ENCODE peak calls at places on chromosomes 4 and X, in six cellular contexts. Q, X, U, K, Y and J are unnamed samples.

GRCh38 chr4:179626687-179627086 is 2184.4 kb upstream of the AGA start:
- DNase-seq in Q (no peak), X (peak), U (no peak), K (peak), Y (no peak), J (no peak)

GRCh38 chr4:143348233-143349077 is 11.8 kb downstream of the GAB1 start:
- DNase-seq in Q (no peak), X (no peak), U (no peak), K (no peak), Y (no peak), J (no peak)

GRCh38 chr4:147480891-147481576 is at the start of gene EDNRA:
- DNase-seq in Q (no peak), X (no peak), U (no peak), K (peak), Y (no peak), J (no peak)

GRCh38 chrX:54407266-54407665 is 32.9 kb upstream of the TSR2 start:
- DNase-seq in Q (no peak), X (no peak), U (no peak), K (no peak), Y (no peak), J (no peak)

GRCh38 chrX:65572971-65573370 is 38.4 kb upstream of the LAS1L start:
- DNase-seq in Q (no peak), X (no peak), U (no peak), K (no peak), Y (no peak), J (no peak)

GRCh38 chr4:69860521-69861298 is 765 bp upstream of the SULT1E1 start:
- DNase-seq in Q (no peak), X (peak), U (no peak), K (no peak), Y (no peak), J (no peak)

GRCh38 chr4:1520145-1520661 is 114.0 kb upstream of the NKX1-1 start:
- DNase-seq in Q (peak), X (no peak), U (no peak), K (no peak), Y (no peak), J (no peak)

GRCh38 chr4:163540977-163541376 is 46.5 kb downstream of the TMA16 start:
- DNase-seq in Q (no peak), X (no peak), U (no peak), K (no peak), Y (no peak), J (no peak)

GRCh38 chr4:2825184-2825506 is 18.5 kb upstream of the ADD1 start:
- DNase-seq in Q (no peak), X (no peak), U (no peak), K (no peak), Y (no peak), J (no peak)

GRCh38 chrX:136268051-136269048 is 17.1 kb upstream of the MAP7D3 start:
- DNase-seq in Q (peak), X (peak), U (peak), K (peak), Y (no peak), J (peak)

GRCh38 chr4:2832981-2833670 is 10.5 kb upstream of the ADD1 start:
- DNase-seq in Q (no peak), X (no peak), U (no peak), K (no peak), Y (no peak), J (no peak)

GRCh38 chrX:123854329-123854728 is 5.5 kb upstream of the XIAP start:
- DNase-seq in Q (no peak), X (no peak), U (no peak), K (no peak), Y (no peak), J (no peak)

GRCh38 chrX:134025986-134026731 is 40.8 kb upstream of the GPC3 start:
- DNase-seq in Q (peak), X (peak), U (no peak), K (no peak), Y (no peak), J (peak)

GRCh38 chr4:170227928-170228327 is 138.2 kb upstream of the AADAT start:
- DNase-seq in Q (no peak), X (no peak), U (no peak), K (no peak), Y (no peak), J (no peak)

GRCh38 chrX:155718964-155719586 is 106.3 kb upstream of the TMLHE start:
- DNase-seq in Q (no peak), X (no peak), U (no peak), K (no peak), Y (no peak), J (no peak)

GRCh38 chrX:10549280-10549679 is 71.1 kb downstream of the MID1 start:
- DNase-seq in Q (no peak), X (no peak), U (peak), K (no peak), Y (no peak), J (no peak)

GRCh38 chrX:154797006-154797405 is 8.3 kb downstream of the MPP1 start:
- DNase-seq in Q (no peak), X (no peak), U (no peak), K (no peak), Y (no peak), J (no peak)

GRCh38 chrX:150635952-150636351 is 57.2 kb upstream of the MTMR1 start:
- DNase-seq in Q (no peak), X (no peak), U (peak), K (peak), Y (peak), J (no peak)

GRCh38 chr4:8766610-8767009 is 105.0 kb downstream of the HMX1 start:
- DNase-seq in Q (no peak), X (no peak), U (no peak), K (no peak), Y (no peak), J (no peak)

GRCh38 chr4:6468376-6468775 is 4.0 kb downstream of the PPP2R2C start:
- DNase-seq in Q (no peak), X (no peak), U (no peak), K (no peak), Y (no peak), J (no peak)

GRCh38 chr4:6465985-6466384 is 6.4 kb downstream of the PPP2R2C start:
- DNase-seq in Q (no peak), X (no peak), U (no peak), K (no peak), Y (no peak), J (no peak)

GRCh38 chr4:6464842-6465588 is 7.4 kb downstream of the PPP2R2C start:
- DNase-seq in Q (peak), X (no peak), U (no peak), K (peak), Y (no peak), J (no peak)

GRCh38 chr4:6467600-6467999 is 4.8 kb downstream of the PPP2R2C start:
- DNase-seq in Q (no peak), X (no peak), U (no peak), K (no peak), Y (no peak), J (no peak)

DNA sequence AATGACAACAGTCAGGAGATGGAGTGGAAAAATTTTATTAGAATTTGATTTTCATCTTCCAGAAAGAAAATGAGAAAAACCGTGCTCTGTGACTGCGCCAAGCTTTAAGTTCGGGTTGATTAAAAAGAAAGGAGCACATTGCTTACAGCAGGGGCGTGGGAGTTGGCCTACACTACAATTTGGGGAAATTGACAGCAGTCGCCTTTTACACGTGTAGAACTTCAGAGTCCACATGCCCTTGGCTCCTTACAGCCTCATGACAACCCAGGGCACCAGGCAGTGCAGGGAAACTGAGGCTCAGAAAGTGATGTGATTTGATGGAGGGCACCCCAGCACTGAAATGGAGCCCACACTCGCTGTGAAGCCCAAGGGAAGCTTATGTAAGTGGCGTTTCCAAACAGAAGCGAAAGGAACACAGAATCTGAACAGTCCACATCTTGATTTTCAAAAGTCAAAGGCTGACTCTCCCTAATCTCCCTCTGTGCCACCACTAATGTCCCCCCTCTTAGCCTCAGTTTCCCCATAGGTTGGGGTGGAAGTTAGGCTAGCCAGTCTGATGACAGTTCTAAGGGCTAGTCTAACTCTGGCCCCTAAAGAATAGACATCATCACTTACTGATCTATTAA is 5.5 kb downstream of the PPP2R2C start:
- DNase-seq in Q (no peak), X (no peak), U (no peak), K (no peak), Y (no peak), J (no peak)
- TF ChIP-seq MAX in Q (no peak), X (no peak), U (no peak), K (no peak), Y (no peak), J (peak)

DNA sequence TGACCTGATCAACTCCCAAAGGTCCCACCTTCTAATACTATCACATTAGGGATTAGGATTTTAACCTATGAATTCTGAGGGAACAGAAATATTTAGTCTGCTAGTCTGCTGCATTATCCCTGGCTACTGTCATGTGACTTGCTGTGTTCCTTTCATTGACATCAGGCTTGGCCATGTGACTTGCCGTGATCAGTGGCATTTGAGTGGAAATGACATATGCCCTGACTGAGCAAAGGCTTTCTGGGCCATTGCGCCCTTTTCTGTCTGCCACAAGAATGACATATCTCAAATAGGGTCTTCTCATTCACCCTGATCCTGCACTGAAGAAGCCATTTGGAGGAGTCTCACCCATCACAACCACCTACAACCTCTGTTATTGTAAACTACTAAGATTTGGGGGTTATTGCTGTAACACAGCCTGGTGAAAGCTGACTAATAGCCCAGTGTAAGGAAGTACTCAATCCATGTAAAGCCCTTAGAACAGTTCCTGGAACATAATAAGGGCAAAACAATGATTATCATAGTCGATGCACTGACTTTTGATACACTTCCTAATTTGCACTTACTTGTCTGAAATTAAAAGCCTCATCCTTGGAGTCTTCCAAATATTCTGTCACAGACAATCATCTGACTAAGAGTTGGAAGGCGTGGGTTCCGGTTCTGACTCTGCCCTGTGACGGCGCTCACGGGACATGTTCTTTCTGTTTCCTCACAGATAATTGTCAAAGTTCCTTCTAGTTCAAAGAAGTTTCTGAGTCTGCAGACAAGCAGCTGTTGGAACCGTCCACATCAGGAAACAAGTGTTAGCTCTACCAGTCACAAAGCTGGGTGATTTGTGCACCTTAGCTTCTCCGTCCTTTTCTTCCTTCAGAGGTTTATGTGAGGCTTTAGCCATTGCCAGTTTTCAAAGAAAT is 33.2 kb upstream of the RASGEF1B start:
- DNase-seq in Q (no peak), X (no peak), U (peak), K (no peak), Y (no peak), J (no peak)
- TF ChIP-seq POLR2A in Q (no peak), X (no peak), U (no peak), K (no peak), Y (no peak), J (no peak)

GRCh38 chr4:65367306-65367705 is 303.0 kb downstream of the EPHA5 start:
- DNase-seq in Q (no peak), X (no peak), U (no peak), K (no peak), Y (no peak), J (no peak)
- TF ChIP-seq MYC in Q (no peak), X (no peak), U (no peak), K (no peak), Y (no peak), J (no peak)

DNA sequence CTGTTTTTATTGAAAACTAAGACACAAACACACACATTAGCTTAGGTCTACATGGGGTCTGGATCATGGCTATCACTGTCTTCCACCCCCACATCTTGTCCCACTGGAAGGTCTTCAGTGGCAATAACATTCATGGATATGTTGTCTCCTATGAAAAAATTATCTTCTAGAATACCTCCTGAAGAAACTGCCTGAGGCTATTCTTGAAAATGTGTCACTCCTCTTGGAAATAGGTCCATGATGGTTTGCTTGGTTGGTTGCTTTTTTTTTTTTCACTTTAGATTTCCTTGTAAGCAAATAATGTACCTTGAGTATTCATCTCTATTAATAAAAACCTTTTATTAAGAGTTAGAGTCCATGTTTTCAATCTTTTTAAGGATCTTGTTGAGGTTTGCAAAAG is 195.3 kb upstream of the PDE5A start:
- DNase-seq in Q (no peak), X (no peak), U (no peak), K (no peak), Y (no peak), J (no peak)
- TF ChIP-seq MAX in Q (no peak), X (no peak), U (no peak), K (no peak), Y (no peak), J (no peak)

DNA sequence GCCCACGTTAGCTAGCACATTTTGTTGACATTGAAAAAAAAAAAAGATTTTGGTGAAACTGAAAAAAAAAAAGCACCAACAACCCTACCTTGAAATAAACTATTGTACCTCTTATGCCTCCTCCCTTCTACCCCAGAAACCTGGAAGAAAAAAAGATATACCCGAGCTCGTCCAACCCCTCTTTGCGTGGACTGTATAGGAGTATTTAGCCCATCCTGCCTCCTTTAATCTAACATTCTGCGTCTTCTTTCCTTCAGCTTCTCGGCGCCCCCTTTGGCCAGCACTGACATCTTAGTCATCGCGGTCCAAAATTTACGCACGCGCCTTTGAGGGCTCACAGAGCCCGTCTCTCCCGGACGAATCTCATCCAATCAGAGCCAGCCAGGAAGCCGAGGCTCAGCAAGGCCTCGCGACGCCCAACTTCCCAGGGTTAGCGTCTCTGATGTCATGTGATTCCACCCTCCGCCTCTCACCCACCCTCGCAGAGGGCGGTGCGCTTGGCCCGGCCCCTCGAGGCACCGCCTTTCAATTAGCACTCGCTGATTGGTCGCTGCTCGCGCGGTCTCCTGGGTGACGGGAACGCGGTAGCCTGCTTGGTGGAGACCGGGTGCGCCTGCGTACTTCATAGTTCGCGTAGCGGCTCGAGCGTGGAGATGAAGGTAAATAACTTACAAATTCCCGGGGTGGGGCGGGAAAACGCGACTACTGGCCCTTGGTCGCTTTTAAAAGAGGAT is at the start of gene WDR19:
- DNase-seq in Q (peak), X (peak), U (peak), K (peak), Y (peak), J (peak)
- TF ChIP-seq POLR2A in Q (no peak), X (peak), U (peak), K (peak), Y (peak), J (peak)

DNA sequence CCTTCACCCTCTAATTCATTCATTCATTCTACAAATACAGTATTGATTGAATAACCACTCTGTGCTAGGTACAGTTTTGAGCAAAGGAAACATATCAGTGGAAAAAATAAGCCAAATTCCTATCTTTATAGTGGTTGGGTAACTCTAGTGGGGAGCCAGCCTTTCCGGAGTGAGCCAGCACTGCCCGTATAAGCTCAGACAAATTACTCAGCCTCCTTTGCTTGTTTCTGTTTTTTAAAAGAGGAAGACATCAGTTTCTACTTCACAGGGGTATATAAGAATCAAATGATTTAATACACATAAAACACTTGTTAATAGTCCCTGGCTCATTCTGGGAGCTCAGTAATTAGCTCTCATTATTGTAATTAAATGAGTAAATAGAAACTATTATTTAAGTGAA is 238.2 kb upstream of the MAD2L1 start:
- DNase-seq in Q (no peak), X (no peak), U (no peak), K (no peak), Y (no peak), J (no peak)
- TF ChIP-seq MYC in Q (no peak), X (no peak), U (no peak), K (no peak), Y (no peak), J (no peak)

GRCh38 chr4:141609243-141609642 is 27.1 kb upstream of the IL15 start:
- DNase-seq in Q (no peak), X (no peak), U (peak), K (no peak), Y (no peak), J (no peak)
- TF ChIP-seq MAX in Q (no peak), X (no peak), U (no peak), K (no peak), Y (no peak), J (no peak)

GRCh38 chr4:72555377-72555831 is 13.6 kb downstream of the ADAMTS3 start:
- DNase-seq in Q (peak), X (no peak), U (no peak), K (no peak), Y (no peak), J (no peak)
- TF ChIP-seq POLR2A in Q (no peak), X (no peak), U (no peak), K (no peak), Y (no peak), J (no peak)

GRCh38 chr4:44145868-44146267 is 302.7 kb downstream of the KCTD8 start:
- DNase-seq in Q (no peak), X (no peak), U (peak), K (no peak), Y (no peak), J (peak)
- TF ChIP-seq MYC in Q (no peak), X (no peak), U (no peak), K (no peak), Y (no peak), J (no peak)